ENCODE peak calls at places on chromosome 16, in nine cellular contexts. R, B, F, Z, C, N, V, J and D are unnamed samples.

GRCh38 chr16:9183682-9184353 is 92.4 kb downstream of the HAPSTR1 start:
- DNase-seq in N (no peak), Z (no peak), B (no peak), J (no peak), F (no peak), C (no peak), R (no peak), V (no peak), D (no peak)

GRCh38 chr16:11080999-11081630 is 136.8 kb downstream of the CLEC16A start:
- DNase-seq in F (no peak), C (no peak), V (no peak), J (peak; percentile 82), N (no peak), B (no peak), Z (no peak), R (no peak), D (no peak)

GRCh38 chr16:89442990-89443726 is 47.2 kb downstream of the ANKRD11 start:
- DNase-seq in F (no peak), R (peak; percentile 68), B (no peak), Z (peak; percentile 96), C (no peak), J (peak; percentile 74), N (no peak), V (no peak), D (no peak)

GRCh38 chr16:15807603-15808009 is 49.2 kb downstream of the MYH11 start:
- DNase-seq in F (peak; percentile 39), B (no peak), R (peak; percentile 82), V (no peak), J (no peak), C (no peak), Z (no peak), N (no peak), D (no peak)

GRCh38 chr16:46736695-46737094 is 11.4 kb downstream of the MYLK3 start:
- DNase-seq in V (no peak), B (no peak), Z (no peak), J (no peak), R (peak; percentile 25), N (no peak), C (no peak), F (no peak), D (no peak)

GRCh38 chr16:29126057-29126494 is 141.2 kb downstream of the LAT start:
- DNase-seq in F (peak; percentile 9), C (no peak), Z (no peak), N (no peak), V (no peak), J (no peak), R (no peak), B (no peak), D (peak; percentile 93)

GRCh38 chr16:89357055-89357454 is 133.3 kb downstream of the ANKRD11 start:
- DNase-seq in C (no peak), V (peak; percentile 73), N (no peak), F (no peak), B (no peak), Z (no peak), R (no peak), J (no peak), D (no peak)

GRCh38 chr16:46828292-46828691 is 2.7 kb downstream of the C16orf87 start:
- DNase-seq in J (no peak), C (no peak), R (no peak), V (no peak), N (no peak), F (no peak), Z (no peak), B (no peak), D (no peak)

GRCh38 chr16:49698416-49698815 is 157.5 kb downstream of the ZNF423 start:
- DNase-seq in V (no peak), J (no peak), C (peak; percentile 57), R (peak; percentile 56), B (no peak), F (no peak), N (no peak), Z (no peak), D (no peak)

GRCh38 chr16:54194008-54194731 is 92.4 kb downstream of the IRX3 start:
- DNase-seq in C (peak; percentile 10), J (peak; percentile 47), F (peak; percentile 86), Z (no peak), N (peak; percentile 5), B (no peak), R (peak; percentile 73), V (no peak), D (no peak)

GRCh38 chr16:70437017-70437581 is 1.8 kb downstream of the ST3GAL2 start:
- DNase-seq in V (no peak), N (peak; percentile 75), B (no peak), R (peak; percentile 93), J (no peak), F (peak; percentile 85), Z (no peak), C (no peak), D (no peak)

GRCh38 chr16:77993586-77993985 is 28.8 kb upstream of the CLEC3A start:
- DNase-seq in Z (no peak), B (no peak), J (no peak), C (no peak), R (no peak), V (no peak), N (no peak), F (no peak), D (no peak)

GRCh38 chr16:13036600-13036999 is 135.2 kb downstream of the SHISA9 start:
- DNase-seq in F (peak; percentile 44), C (peak; percentile 69), V (peak; percentile 4), R (peak; percentile 22), B (peak; percentile 72), J (peak; percentile 27), Z (peak; percentile 20), N (peak; percentile 11), D (peak; percentile 21)

GRCh38 chr16:75402174-75402820 is 31.0 kb downstream of the CFDP1 start:
- DNase-seq in J (no peak), C (no peak), N (no peak), B (no peak), R (peak; percentile 59), Z (no peak), F (no peak), V (no peak), D (no peak)

GRCh38 chr16:28528463-28528867 is 10.3 kb downstream of the NUPR1 start:
- DNase-seq in Z (no peak), C (no peak), V (no peak), F (no peak), N (no peak), R (no peak), J (peak; percentile 49), B (no peak), D (no peak)

GRCh38 chr16:75997606-75998005 is 271.3 kb upstream of the CPHXL start:
- DNase-seq in N (no peak), B (no peak), F (no peak), Z (no peak), V (no peak), J (no peak), C (no peak), R (no peak), D (no peak)

GRCh38 chr16:87621976-87622713 is 19.8 kb downstream of the JPH3 start:
- DNase-seq in N (no peak), B (no peak), C (no peak), Z (no peak), V (no peak), F (peak; percentile 49), J (no peak), R (no peak), D (no peak)

GRCh38 chr16:77300232-77300631 is 101.0 kb downstream of the SYCE1L start:
- DNase-seq in J (no peak), V (no peak), R (no peak), F (no peak), C (no peak), Z (no peak), N (no peak), B (no peak), D (no peak)

GRCh38 chr16:12091569-12092346 is 115.2 kb downstream of the SNX29 start:
- DNase-seq in F (no peak), V (no peak), C (peak; percentile 21), Z (no peak), J (no peak), N (no peak), R (no peak), B (no peak), D (no peak)

GRCh38 chr16:15874745-15875314 is 13.6 kb downstream of the CEP20 start:
- DNase-seq in N (no peak), B (peak; percentile 43), V (no peak), Z (peak; percentile 68), C (peak; percentile 55), J (peak; percentile 62), F (peak; percentile 24), R (peak; percentile 84), D (no peak)

GRCh38 chr16:49733278-49734009 is 122.5 kb downstream of the ZNF423 start:
- DNase-seq in R (no peak), Z (no peak), N (no peak), C (no peak), F (no peak), B (no peak), V (no peak), J (no peak), D (no peak)

GRCh38 chr16:61148930-61149329 is 887.3 kb downstream of the CDH8 start:
- DNase-seq in R (no peak), J (no peak), N (no peak), V (no peak), C (no peak), B (no peak), F (peak; percentile 37), Z (no peak), D (no peak)

GRCh38 chr16:49345829-49346228 is 27.8 kb upstream of the C16orf78 start:
- DNase-seq in B (peak; percentile 30), F (peak; percentile 38), Z (no peak), R (no peak), J (no peak), C (peak; percentile 41), V (no peak), N (no peak), D (no peak)

GRCh38 chr16:70700101-70701020 is 14.5 kb upstream of the MTSS2 start:
- DNase-seq in J (peak; percentile 91), N (no peak), F (peak; percentile 95), V (no peak), Z (no peak), C (no peak), B (no peak), R (no peak), D (peak; percentile 78)

GRCh38 chr16:1134776-1135458 is 18.0 kb upstream of the CACNA1H start:
- DNase-seq in C (no peak), N (no peak), J (no peak), F (no peak), B (no peak), V (no peak), Z (no peak), R (no peak), D (no peak)

GRCh38 chr16:58481931-58482330 is 18.0 kb upstream of the NDRG4 start:
- DNase-seq in N (no peak), B (no peak), R (no peak), C (no peak), Z (no peak), J (no peak), F (no peak), V (no peak), D (no peak)